ENCODE peak calls at places on chromosomes 7 and 10, in nine cellular contexts. One of them, this sample, is unnamed.

GRCh38 chr10:78997635-78998618 is 70.8 kb upstream of the ZMIZ1 start:
- DNase-seq in astrocyte of the cerebellum: no peak
- DNase-seq in GM23338: no peak
- DNase-seq in fibroblast of lung: no peak
- DNase-seq in fibroblast of pulmonary artery: no peak
- DNase-seq in IMR-90: no peak
- DNase-seq in GM06990: no peak
- DNase-seq in neuronal stem cell: no peak
- DNase-seq in CD8-positive, alpha-beta memory T cell: no peak
- DNase-seq in this sample: no peak

GRCh38 chr7:42221304-42221703 is 15.7 kb downstream of the GLI3 start:
- DNase-seq in astrocyte of the cerebellum: no peak
- DNase-seq in GM23338: no peak
- DNase-seq in fibroblast of lung: no peak
- DNase-seq in fibroblast of pulmonary artery: no peak
- DNase-seq in IMR-90: no peak
- DNase-seq in GM06990: no peak
- DNase-seq in neuronal stem cell: no peak
- DNase-seq in CD8-positive, alpha-beta memory T cell: no peak
- DNase-seq in this sample: no peak

GRCh38 chr7:20784311-20785210 is 2.1 kb downstream of the SP8 start:
- DNase-seq in astrocyte of the cerebellum: no peak
- DNase-seq in GM23338: peak
- DNase-seq in fibroblast of lung: no peak
- DNase-seq in fibroblast of pulmonary artery: no peak
- DNase-seq in IMR-90: no peak
- DNase-seq in GM06990: no peak
- DNase-seq in neuronal stem cell: no peak
- DNase-seq in CD8-positive, alpha-beta memory T cell: no peak
- DNase-seq in this sample: no peak

GRCh38 chr10:65570143-65571010 is 1355.5 kb upstream of the LRRTM3 start:
- DNase-seq in astrocyte of the cerebellum: peak
- DNase-seq in GM23338: peak
- DNase-seq in fibroblast of lung: peak
- DNase-seq in fibroblast of pulmonary artery: peak
- DNase-seq in IMR-90: peak
- DNase-seq in GM06990: no peak
- DNase-seq in neuronal stem cell: peak
- DNase-seq in CD8-positive, alpha-beta memory T cell: no peak
- DNase-seq in this sample: no peak

GRCh38 chr10:43304687-43305333 is 37.9 kb upstream of the RASGEF1A start:
- DNase-seq in astrocyte of the cerebellum: no peak
- DNase-seq in GM23338: peak
- DNase-seq in fibroblast of lung: peak
- DNase-seq in fibroblast of pulmonary artery: peak
- DNase-seq in IMR-90: peak
- DNase-seq in GM06990: no peak
- DNase-seq in neuronal stem cell: peak
- DNase-seq in CD8-positive, alpha-beta memory T cell: peak
- DNase-seq in this sample: no peak

GRCh38 chr10:43855667-43856210 is 207.1 kb upstream of the ZNF32 start:
- DNase-seq in astrocyte of the cerebellum: no peak
- DNase-seq in GM23338: no peak
- DNase-seq in fibroblast of lung: no peak
- DNase-seq in fibroblast of pulmonary artery: no peak
- DNase-seq in IMR-90: no peak
- DNase-seq in GM06990: no peak
- DNase-seq in neuronal stem cell: no peak
- DNase-seq in CD8-positive, alpha-beta memory T cell: no peak
- DNase-seq in this sample: no peak

GRCh38 chr7:22551768-22552513 is 52.0 kb upstream of the STEAP1B start:
- DNase-seq in astrocyte of the cerebellum: no peak
- DNase-seq in GM23338: no peak
- DNase-seq in fibroblast of lung: no peak
- DNase-seq in fibroblast of pulmonary artery: no peak
- DNase-seq in IMR-90: no peak
- DNase-seq in GM06990: peak
- DNase-seq in neuronal stem cell: no peak
- DNase-seq in CD8-positive, alpha-beta memory T cell: no peak
- DNase-seq in this sample: no peak

GRCh38 chr10:35739998-35740397 is 97.9 kb upstream of the FZD8 start:
- DNase-seq in astrocyte of the cerebellum: no peak
- DNase-seq in GM23338: no peak
- DNase-seq in fibroblast of lung: peak
- DNase-seq in fibroblast of pulmonary artery: peak
- DNase-seq in IMR-90: peak
- DNase-seq in GM06990: no peak
- DNase-seq in neuronal stem cell: no peak
- DNase-seq in CD8-positive, alpha-beta memory T cell: no peak
- DNase-seq in this sample: no peak

GRCh38 chr7:922334-923107 is 32.0 kb downstream of the ADAP1 start:
- DNase-seq in astrocyte of the cerebellum: no peak
- DNase-seq in GM23338: no peak
- DNase-seq in fibroblast of lung: no peak
- DNase-seq in fibroblast of pulmonary artery: no peak
- DNase-seq in IMR-90: no peak
- DNase-seq in GM06990: peak
- DNase-seq in neuronal stem cell: no peak
- DNase-seq in CD8-positive, alpha-beta memory T cell: peak
- DNase-seq in this sample: no peak

GRCh38 chr10:7507887-7508726 is 97.3 kb upstream of the SFMBT2 start:
- DNase-seq in astrocyte of the cerebellum: no peak
- DNase-seq in GM23338: no peak
- DNase-seq in fibroblast of lung: no peak
- DNase-seq in fibroblast of pulmonary artery: no peak
- DNase-seq in IMR-90: no peak
- DNase-seq in GM06990: no peak
- DNase-seq in neuronal stem cell: no peak
- DNase-seq in CD8-positive, alpha-beta memory T cell: peak
- DNase-seq in this sample: no peak

GRCh38 chr7:151795168-151795754 is 81.7 kb downstream of the PRKAG2 start:
- DNase-seq in astrocyte of the cerebellum: no peak
- DNase-seq in GM23338: no peak
- DNase-seq in fibroblast of lung: no peak
- DNase-seq in fibroblast of pulmonary artery: no peak
- DNase-seq in IMR-90: no peak
- DNase-seq in GM06990: peak
- DNase-seq in neuronal stem cell: no peak
- DNase-seq in CD8-positive, alpha-beta memory T cell: peak
- DNase-seq in this sample: no peak

GRCh38 chr7:44740040-44740439 is 8.6 kb upstream of the ZMIZ2 start:
- DNase-seq in astrocyte of the cerebellum: no peak
- DNase-seq in GM23338: no peak
- DNase-seq in fibroblast of lung: no peak
- DNase-seq in fibroblast of pulmonary artery: no peak
- DNase-seq in IMR-90: no peak
- DNase-seq in GM06990: no peak
- DNase-seq in neuronal stem cell: no peak
- DNase-seq in CD8-positive, alpha-beta memory T cell: no peak
- DNase-seq in this sample: no peak

GRCh38 chr7:143343596-143343995 is 18.9 kb downstream of the FAM131B start:
- DNase-seq in astrocyte of the cerebellum: no peak
- DNase-seq in GM23338: no peak
- DNase-seq in fibroblast of lung: no peak
- DNase-seq in fibroblast of pulmonary artery: no peak
- DNase-seq in IMR-90: no peak
- DNase-seq in GM06990: no peak
- DNase-seq in neuronal stem cell: no peak
- DNase-seq in CD8-positive, alpha-beta memory T cell: no peak
- DNase-seq in this sample: no peak

GRCh38 chr7:143347950-143348349 is 14.6 kb downstream of the FAM131B start:
- DNase-seq in astrocyte of the cerebellum: no peak
- DNase-seq in GM23338: no peak
- DNase-seq in fibroblast of lung: no peak
- DNase-seq in fibroblast of pulmonary artery: no peak
- DNase-seq in IMR-90: no peak
- DNase-seq in GM06990: no peak
- DNase-seq in neuronal stem cell: no peak
- DNase-seq in CD8-positive, alpha-beta memory T cell: no peak
- DNase-seq in this sample: no peak

GRCh38 chr7:143341842-143342241 is 20.7 kb downstream of the FAM131B start:
- DNase-seq in astrocyte of the cerebellum: no peak
- DNase-seq in GM23338: no peak
- DNase-seq in fibroblast of lung: no peak
- DNase-seq in fibroblast of pulmonary artery: no peak
- DNase-seq in IMR-90: no peak
- DNase-seq in GM06990: no peak
- DNase-seq in neuronal stem cell: no peak
- DNase-seq in CD8-positive, alpha-beta memory T cell: no peak
- DNase-seq in this sample: no peak

GRCh38 chr7:143345428-143345900 is 17.0 kb downstream of the FAM131B start:
- DNase-seq in astrocyte of the cerebellum: no peak
- DNase-seq in GM23338: peak
- DNase-seq in fibroblast of lung: peak
- DNase-seq in fibroblast of pulmonary artery: peak
- DNase-seq in IMR-90: peak
- DNase-seq in GM06990: peak
- DNase-seq in neuronal stem cell: peak
- DNase-seq in CD8-positive, alpha-beta memory T cell: peak
- DNase-seq in this sample: no peak

GRCh38 chr7:143346018-143346417 is 16.5 kb downstream of the FAM131B start:
- DNase-seq in astrocyte of the cerebellum: no peak
- DNase-seq in GM23338: peak
- DNase-seq in fibroblast of lung: no peak
- DNase-seq in fibroblast of pulmonary artery: no peak
- DNase-seq in IMR-90: no peak
- DNase-seq in GM06990: no peak
- DNase-seq in neuronal stem cell: no peak
- DNase-seq in CD8-positive, alpha-beta memory T cell: no peak
- DNase-seq in this sample: no peak
- H3K4me3 ChIP-seq in astrocyte of the cerebellum: no peak
- H3K4me3 ChIP-seq in GM23338: peak
- H3K4me3 ChIP-seq in fibroblast of lung: no peak
- H3K4me3 ChIP-seq in fibroblast of pulmonary artery: no peak
- H3K4me3 ChIP-seq in IMR-90: no peak
- H3K4me3 ChIP-seq in GM06990: no peak
- H3K4me3 ChIP-seq in neuronal stem cell: no peak
- H3K4me3 ChIP-seq in CD8-positive, alpha-beta memory T cell: no peak
- H3K4me3 ChIP-seq in this sample: no peak

GRCh38 chr7:32881074-32881982 is 10.2 kb downstream of the KBTBD2 start:
- DNase-seq in astrocyte of the cerebellum: no peak
- DNase-seq in GM23338: no peak
- DNase-seq in fibroblast of lung: peak
- DNase-seq in fibroblast of pulmonary artery: no peak
- DNase-seq in IMR-90: peak
- DNase-seq in GM06990: no peak
- DNase-seq in neuronal stem cell: no peak
- DNase-seq in CD8-positive, alpha-beta memory T cell: no peak
- DNase-seq in this sample: no peak

DNA sequence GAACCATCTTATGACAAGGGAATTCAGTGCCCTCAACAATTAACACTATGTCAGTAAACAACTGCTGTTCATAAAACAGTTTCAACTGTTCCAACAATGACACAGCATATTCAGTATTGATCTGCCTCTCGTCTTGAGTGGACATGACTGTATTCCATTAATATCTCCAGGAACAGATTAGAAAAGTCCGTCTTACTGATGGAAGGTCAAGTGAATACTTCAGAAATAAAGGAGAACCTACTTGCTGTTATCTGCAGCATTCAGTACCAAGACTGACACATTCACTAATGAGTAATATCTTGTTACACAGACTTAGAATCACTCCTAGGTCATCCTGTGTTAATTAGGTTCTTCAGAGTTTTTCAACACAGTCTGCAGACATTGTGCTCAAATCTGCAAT is 12.1 kb downstream of the KBTBD2 start:
- DNase-seq in astrocyte of the cerebellum: no peak
- DNase-seq in GM23338: no peak
- DNase-seq in fibroblast of lung: peak
- DNase-seq in fibroblast of pulmonary artery: peak
- DNase-seq in IMR-90: no peak
- DNase-seq in GM06990: no peak
- DNase-seq in neuronal stem cell: no peak
- DNase-seq in CD8-positive, alpha-beta memory T cell: no peak
- DNase-seq in this sample: no peak
- H3K4me3 ChIP-seq in astrocyte of the cerebellum: no peak
- H3K4me3 ChIP-seq in GM23338: no peak
- H3K4me3 ChIP-seq in fibroblast of lung: no peak
- H3K4me3 ChIP-seq in fibroblast of pulmonary artery: no peak
- H3K4me3 ChIP-seq in IMR-90: no peak
- H3K4me3 ChIP-seq in GM06990: no peak
- H3K4me3 ChIP-seq in neuronal stem cell: no peak
- H3K4me3 ChIP-seq in CD8-positive, alpha-beta memory T cell: no peak
- H3K4me3 ChIP-seq in this sample: no peak

DNA sequence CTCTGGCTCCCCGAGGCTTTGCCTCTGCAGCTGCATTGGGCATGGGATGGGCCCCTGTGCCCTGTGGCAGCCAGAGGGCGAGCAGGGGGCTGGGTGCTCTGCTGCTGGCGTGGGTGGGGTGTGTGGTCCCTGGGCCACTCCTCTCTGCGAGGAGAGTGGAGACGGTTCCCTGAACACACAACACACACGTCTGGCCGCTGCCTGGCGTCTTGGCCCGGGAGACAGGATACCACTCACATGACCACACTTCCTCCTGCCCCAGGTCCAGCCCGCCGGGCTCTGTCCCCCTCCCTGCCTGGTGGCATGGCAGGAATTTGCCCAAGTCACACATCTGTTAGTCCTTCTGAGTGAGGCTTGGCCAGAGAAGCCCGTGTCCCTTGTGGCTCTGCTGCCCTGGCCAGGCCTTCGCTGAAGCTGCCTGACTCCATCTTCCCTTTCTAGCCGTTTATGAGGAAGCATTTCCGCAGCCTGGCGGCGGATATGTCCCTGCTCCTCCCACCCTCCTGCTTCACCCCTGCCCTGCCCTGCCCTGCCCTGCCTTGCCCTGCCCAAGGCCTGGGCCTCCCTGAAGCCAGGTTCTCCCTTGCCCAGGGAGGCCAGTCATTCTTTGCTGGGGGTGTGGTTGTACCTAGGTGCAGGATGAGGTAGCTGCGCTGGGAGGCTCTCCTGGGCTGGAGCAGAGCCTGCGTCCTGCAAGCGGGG is 3.0 kb downstream of the BRI3 start:
- DNase-seq in astrocyte of the cerebellum: no peak
- DNase-seq in GM23338: no peak
- DNase-seq in fibroblast of lung: peak
- DNase-seq in fibroblast of pulmonary artery: peak
- DNase-seq in IMR-90: peak
- DNase-seq in GM06990: no peak
- DNase-seq in neuronal stem cell: no peak
- DNase-seq in CD8-positive, alpha-beta memory T cell: no peak
- DNase-seq in this sample: no peak
- H3K4me3 ChIP-seq in astrocyte of the cerebellum: peak
- H3K4me3 ChIP-seq in GM23338: no peak
- H3K4me3 ChIP-seq in fibroblast of lung: peak
- H3K4me3 ChIP-seq in fibroblast of pulmonary artery: peak
- H3K4me3 ChIP-seq in IMR-90: peak
- H3K4me3 ChIP-seq in GM06990: no peak
- H3K4me3 ChIP-seq in neuronal stem cell: no peak
- H3K4me3 ChIP-seq in CD8-positive, alpha-beta memory T cell: no peak
- H3K4me3 ChIP-seq in this sample: peak

DNA sequence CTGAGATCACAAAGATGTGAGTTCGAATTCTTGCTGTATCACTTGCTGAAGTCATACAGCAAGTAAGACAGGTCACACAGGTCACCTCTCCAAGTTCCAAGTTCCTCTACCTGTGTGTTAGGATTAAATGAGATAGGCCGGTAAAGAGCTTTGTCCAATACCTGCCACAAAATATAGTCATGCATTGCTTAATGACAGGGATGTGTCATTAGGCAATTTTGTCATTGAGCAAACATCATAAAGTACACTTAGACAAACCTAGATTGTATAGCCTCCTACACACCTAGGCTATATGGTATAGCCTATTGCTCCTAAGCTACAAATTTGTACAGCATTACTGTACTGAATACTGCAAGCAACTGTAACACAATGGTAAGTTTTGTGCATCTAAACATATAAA is 469.4 kb downstream of the KCNMA1 start:
- DNase-seq in astrocyte of the cerebellum: no peak
- DNase-seq in GM23338: no peak
- DNase-seq in fibroblast of lung: no peak
- DNase-seq in fibroblast of pulmonary artery: no peak
- DNase-seq in IMR-90: no peak
- DNase-seq in GM06990: no peak
- DNase-seq in neuronal stem cell: no peak
- DNase-seq in CD8-positive, alpha-beta memory T cell: no peak
- DNase-seq in this sample: no peak
- H3K4me3 ChIP-seq in astrocyte of the cerebellum: no peak
- H3K4me3 ChIP-seq in GM23338: no peak
- H3K4me3 ChIP-seq in fibroblast of lung: no peak
- H3K4me3 ChIP-seq in fibroblast of pulmonary artery: no peak
- H3K4me3 ChIP-seq in IMR-90: no peak
- H3K4me3 ChIP-seq in GM06990: no peak
- H3K4me3 ChIP-seq in neuronal stem cell: no peak
- H3K4me3 ChIP-seq in CD8-positive, alpha-beta memory T cell: no peak
- H3K4me3 ChIP-seq in this sample: no peak

This sample was measured in Panc1.